ENCODE peak calls at places on chromosomes 3 and 15, in six cellular contexts. P is iris pigment epithelial cell; K is naive thymus-derived CD4-positive, alpha-beta T cell; Q is WTC11; X is lower lobe of right lung; R is GM18507. A is an unnamed sample.

GRCh38 chr3:99332726-99333125 is 305.7 kb upstream of the COL8A1 start:
- DNase-seq in X (no peak), K (no peak), Q (no peak), P (peak; percentile 8), R (no peak), A (no peak)

GRCh38 chr15:67051088-67051659 is 14.2 kb upstream of the SMAD3 start:
- DNase-seq in X (no peak), P (no peak), K (no peak), Q (no peak), R (no peak), A (no peak)

GRCh38 chr15:92068121-92068520 is 214.6 kb downstream of the SLCO3A1 start:
- DNase-seq in K (no peak), X (no peak), Q (no peak), R (no peak), P (no peak), A (no peak)

GRCh38 chr15:49989498-49989897 is 129.5 kb downstream of the ATP8B4 start:
- DNase-seq in X (no peak), Q (no peak), P (no peak), R (no peak), K (no peak), A (no peak)

GRCh38 chr3:143081365-143081764 is 38.2 kb upstream of the CHST2 start:
- DNase-seq in X (no peak), Q (no peak), K (no peak), P (no peak), R (no peak), A (no peak)

GRCh38 chr3:60013241-60013640 is 963.4 kb upstream of the CFAP20DC start:
- DNase-seq in R (no peak), X (no peak), K (no peak), Q (no peak), P (no peak), A (no peak)

GRCh38 chr3:8584661-8585060 is 59.9 kb downstream of the SSUH2 start:
- DNase-seq in P (no peak), K (no peak), R (no peak), X (no peak), Q (no peak), A (no peak)

GRCh38 chr3:127204841-127205582 is 12.1 kb downstream of the PRR23E start:
- DNase-seq in R (no peak), P (no peak), X (no peak), Q (no peak), K (no peak), A (no peak)

GRCh38 chr15:49718846-49719245 is 98.0 kb downstream of the DTWD1 start:
- DNase-seq in X (no peak), K (no peak), P (no peak), R (no peak), Q (no peak), A (no peak)

GRCh38 chr15:40369474-40369869 is 11.5 kb downstream of the DISP2 start:
- DNase-seq in X (no peak), Q (no peak), K (no peak), P (no peak), R (no peak), A (no peak)

GRCh38 chr3:31247850-31248618 is 284.7 kb upstream of the STT3B start:
- DNase-seq in K (no peak), R (no peak), X (no peak), Q (no peak), P (no peak), A (no peak)

A was measured in effector CD8-positive, alpha-beta T cell.